ENCODE peak calls at places on chromosome 11, in six cellular contexts. D is AG10803; C is stimulated activated CD4-positive, alpha-beta T cell treated with anti-CD3 and anti-CD28 coated beads, Interleukin-2, amount 100 ng/mL, for 48 hours; T is lung microvascular endothelial cell; N is activated naive CD8-positive, alpha-beta T cell treated with anti-CD3 and anti-CD28 coated beads, Interleukin-2, amount 50 U/mL, for 24 hours; M is bronchial epithelial cell. F is an unnamed sample.

GRCh38 chr11:64074239-64074638 is 38.5 kb downstream of the FLRT1 start:
- DNase-seq in T (no peak), C (no peak), D (no peak), N (no peak), M (peak; percentile 55), F (no peak)

GRCh38 chr11:37108436-37109204 is 510.6 kb upstream of the RAG2 start:
- DNase-seq in C (no peak), T (no peak), D (no peak), M (peak; percentile 2), N (no peak), F (peak; percentile 30)

GRCh38 chr11:117717485-117718314 is 79.3 kb downstream of the DSCAML1 start:
- DNase-seq in N (no peak), D (no peak), T (peak; percentile 10), C (no peak), M (peak; percentile 51), F (no peak)

GRCh38 chr11:111944651-111945051 is 7.5 kb downstream of the DIXDC1 start:
- DNase-seq in C (no peak), M (peak; percentile 96), T (no peak), N (no peak), D (peak; percentile 93), F (no peak)

GRCh38 chr11:39442177-39442576 is 2017.3 kb downstream of the LRRC4C start:
- DNase-seq in M (no peak), C (no peak), D (no peak), N (no peak), T (no peak), F (no peak)

GRCh38 chr11:35794850-35795249 is 132.3 kb downstream of the TRIM44 start:
- DNase-seq in T (no peak), M (peak; percentile 82), C (no peak), N (no peak), D (peak; percentile 45), F (no peak)

GRCh38 chr11:45264839-45265515 is 21.2 kb downstream of the SYT13 start:
- DNase-seq in D (peak; percentile 56), C (no peak), T (peak; percentile 40), M (peak; percentile 95), N (no peak), F (no peak)

GRCh38 chr11:35292290-35292689 is 127.1 kb downstream of the SLC1A2 start:
- DNase-seq in M (no peak), T (no peak), C (no peak), D (no peak), N (peak; percentile 24), F (no peak)

GRCh38 chr11:40029406-40029805 is 1430.0 kb downstream of the LRRC4C start:
- DNase-seq in C (no peak), N (no peak), M (no peak), T (no peak), D (no peak), F (no peak)

GRCh38 chr11:113133071-113133470 is 171.9 kb downstream of the NCAM1 start:
- DNase-seq in M (no peak), D (no peak), N (no peak), T (no peak), C (no peak), F (no peak)

GRCh38 chr11:77407613-77408012 is 66.3 kb downstream of the PAK1 start:
- DNase-seq in N (no peak), M (peak; percentile 89), T (peak; percentile 79), C (no peak), D (peak; percentile 78), F (no peak)

GRCh38 chr11:11735586-11735985 is 106.2 kb upstream of the USP47 start:
- DNase-seq in C (no peak), M (no peak), N (no peak), T (no peak), D (no peak), F (no peak)

GRCh38 chr11:77793972-77794371 is 26.6 kb downstream of the RSF1 start:
- DNase-seq in C (no peak), T (no peak), D (no peak), N (no peak), M (no peak), F (no peak)

GRCh38 chr11:1473011-1473628 is 13.5 kb downstream of the MOB2 start:
- DNase-seq in N (no peak), M (no peak), D (no peak), C (no peak), T (no peak), F (no peak)

GRCh38 chr11:22479986-22480740 is 142.0 kb downstream of the SLC17A6 start:
- DNase-seq in T (no peak), C (no peak), N (no peak), M (no peak), D (peak; percentile 43), F (no peak)

GRCh38 chr11:7079545-7080135 is 9.2 kb upstream of the RBMXL2 start:
- DNase-seq in M (no peak), T (no peak), N (no peak), D (no peak), C (no peak), F (no peak)